ENCODE peak calls at places on chromosomes 16 and 17, in seven cellular contexts. X is K562, H is breast epithelium, E is stomach, M is spleen, A is Panc1, P is HCT116. Y is an unnamed sample.

GRCh38 chr17:8475820-8476219 is 40.1 kb downstream of the NDEL1 start:
- DNase-seq in X (no peak), H (no peak), E (no peak), M (no peak), A (no peak), P (no peak), Y (no peak)

GRCh38 chr17:80777274-80777673 is 214.4 kb upstream of the CHMP6 start:
- DNase-seq in X (no peak), H (no peak), E (no peak), M (no peak), A (no peak), P (no peak), Y (no peak)

GRCh38 chr16:55401036-55401435 is 77.0 kb downstream of the IRX6 start:
- DNase-seq in X (no peak), H (no peak), E (no peak), M (no peak), A (no peak), P (no peak), Y (no peak)

GRCh38 chr17:7475764-7476422 is 3.5 kb downstream of the ZBTB4 start:
- DNase-seq in X (no peak), H (no peak), E (no peak), M (peak; percentile 74), A (no peak), P (no peak), Y (no peak)

GRCh38 chr17:76091526-76092285 is 11.9 kb downstream of the EXOC7 start:
- DNase-seq in X (no peak), H (no peak), E (no peak), M (no peak), A (no peak), P (no peak), Y (no peak)

GRCh38 chr17:76013377-76013932 is 12.8 kb downstream of the CDK3 start:
- DNase-seq in X (no peak), H (no peak), E (no peak), M (no peak), A (no peak), P (no peak), Y (no peak)

GRCh38 chr17:38864636-38865398 is 5.0 kb upstream of the LASP1 start:
- DNase-seq in X (no peak), H (no peak), E (no peak), M (no peak), A (no peak), P (no peak), Y (no peak)

GRCh38 chr16:25626172-25626571 is 65.6 kb upstream of the HS3ST4 start:
- DNase-seq in X (no peak), H (no peak), E (no peak), M (no peak), A (no peak), P (no peak), Y (no peak)

GRCh38 chr16:719815-720506 is 985 bp upstream of the ANTKMT start:
- DNase-seq in X (no peak), H (no peak), E (no peak), M (no peak), A (no peak), P (no peak), Y (no peak)

GRCh38 chr17:9402590-9403199 is 172.9 kb downstream of the STX8 start:
- DNase-seq in X (no peak), H (no peak), E (no peak), M (no peak), A (no peak), P (peak; percentile 16), Y (no peak)

GRCh38 chr17:44417553-44417952 is 28.1 kb upstream of the ITGA2B start:
- DNase-seq in X (no peak), H (no peak), E (no peak), M (no peak), A (peak; percentile 41), P (peak; percentile 29), Y (no peak)

GRCh38 chr17:61007980-61008379 is 330.3 kb downstream of the BCAS3 start:
- DNase-seq in X (no peak), H (no peak), E (peak; percentile 25), M (no peak), A (no peak), P (no peak), Y (no peak)

GRCh38 chr16:6602401-6602800 is 730.2 kb upstream of the RBFOX1 start:
- DNase-seq in X (no peak), H (no peak), E (no peak), M (no peak), A (no peak), P (no peak), Y (no peak)

GRCh38 chr17:50542795-50543774 is 3.9 kb upstream of the SPATA20 start:
- DNase-seq in X (no peak), H (peak; percentile 71), E (peak; percentile 94), M (no peak), A (no peak), P (no peak), Y (peak; percentile 89)

GRCh38 chr16:9091867-9092281 is 430 bp downstream of the HAPSTR1 start:
- DNase-seq in X (no peak), H (no peak), E (peak; percentile 41), M (peak; percentile 94), A (no peak), P (no peak), Y (peak; percentile 16)

GRCh38 chr17:15368605-15369004 is 27.2 kb upstream of the TEKT3 start:
- DNase-seq in X (no peak), H (no peak), E (no peak), M (no peak), A (no peak), P (no peak), Y (no peak)

GRCh38 chr17:16820161-16820877 is 130.3 kb downstream of the CCDC144A start:
- DNase-seq in X (no peak), H (no peak), E (no peak), M (no peak), A (no peak), P (no peak), Y (peak; percentile 36)

DNA sequence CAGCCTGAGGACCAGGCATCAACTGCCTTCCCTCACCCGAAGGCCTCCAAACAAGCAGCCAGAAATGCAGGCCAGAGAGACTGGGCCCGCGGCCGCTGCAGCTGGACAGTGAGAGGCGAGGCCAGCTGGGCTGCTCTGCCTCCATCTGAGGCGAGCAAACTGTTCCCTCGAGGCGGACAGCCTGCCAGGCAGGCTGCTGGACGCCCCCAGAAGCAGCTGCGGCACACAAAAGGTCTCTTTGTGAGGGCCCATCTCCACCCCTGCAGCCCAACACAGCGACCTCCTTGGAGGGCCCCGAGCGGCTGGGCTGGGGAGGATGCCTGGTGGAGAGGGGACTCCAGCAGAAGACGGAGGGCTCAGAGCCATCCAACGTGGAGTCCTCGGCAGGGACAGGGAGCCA is 4.7 kb downstream of the CORO7 start:
- DNase-seq in X (no peak), H (no peak), E (no peak), M (peak; percentile 71), A (no peak), P (no peak), Y (no peak)
- H3K36me3 ChIP-seq in X (peaks cover 70% of the 10 kb centered on the region), H (no peaks in the 10 kb centered on the region), E (peaks cover 55% of the 10 kb centered on the region), M (no peaks in the 10 kb centered on the region), A (peaks cover 2% of the 10 kb centered on the region), P (no peaks in the 10 kb centered on the region), Y (no peaks in the 10 kb centered on the region)

DNA sequence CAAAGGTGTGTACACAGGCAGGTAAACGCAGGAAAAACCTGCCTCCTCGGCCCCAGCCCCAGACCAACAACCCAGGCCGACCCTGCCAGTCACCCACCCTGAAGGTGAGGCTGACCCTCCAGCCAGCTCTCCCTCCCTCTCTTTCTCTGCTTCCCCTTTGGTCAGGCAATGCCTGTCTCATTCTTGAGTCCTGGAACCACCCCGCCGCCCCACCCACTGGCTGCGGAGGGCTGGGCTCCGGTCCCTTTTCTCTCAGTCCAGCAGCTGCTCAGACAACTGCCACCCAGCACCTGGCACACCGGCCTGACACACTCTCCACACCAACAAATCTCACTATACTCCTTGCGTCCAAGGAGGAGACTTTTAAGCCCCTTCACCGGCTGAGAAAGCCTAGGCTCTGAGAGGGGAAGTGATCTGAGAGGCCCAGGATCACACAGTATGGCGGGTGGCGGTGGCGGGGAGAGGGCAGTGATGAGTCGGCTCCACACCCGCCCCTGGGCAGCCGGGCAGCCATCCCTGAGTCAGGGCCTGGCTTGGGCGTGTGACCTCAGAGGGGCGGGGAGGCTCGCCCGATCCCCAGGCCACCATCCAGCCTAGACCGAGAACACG is 687 bp downstream of the FLII start:
- DNase-seq in X (peak; percentile 27), H (peak; percentile 61), E (peak; percentile 75), M (peak; percentile 89), A (no peak), P (no peak), Y (peak; percentile 54)
- TF ChIP-seq POLR2AphosphoS5 in X (no peak), H (no peak), E (peak; percentile 31), M (peak; percentile 78), A (no peak), P (peak; percentile 64), Y (no peak)

GRCh38 chr16:51140112-51140511 is 11.0 kb downstream of the SALL1 start:
- DNase-seq in X (no peak), H (no peak), E (no peak), M (no peak), A (no peak), P (no peak), Y (no peak)
- H3K36me3 ChIP-seq in X (no peaks in the 10 kb centered on the region), H (no peaks in the 10 kb centered on the region), E (no peaks in the 10 kb centered on the region), M (no peaks in the 10 kb centered on the region), A (no peaks in the 10 kb centered on the region), P (no peaks in the 10 kb centered on the region), Y (no peaks in the 10 kb centered on the region)

GRCh38 chr17:73581379-73581778 is 62.9 kb downstream of the SDK2 start:
- DNase-seq in X (no peak), H (no peak), E (no peak), M (no peak), A (no peak), P (no peak), Y (no peak)

GRCh38 chr17:73582821-73583220 is 61.4 kb downstream of the SDK2 start:
- DNase-seq in X (no peak), H (no peak), E (no peak), M (no peak), A (no peak), P (no peak), Y (no peak)

GRCh38 chr17:73576556-73576955 is 67.7 kb downstream of the SDK2 start:
- DNase-seq in X (no peak), H (no peak), E (no peak), M (no peak), A (no peak), P (no peak), Y (no peak)

GRCh38 chr17:73584049-73584448 is 60.2 kb downstream of the SDK2 start:
- DNase-seq in X (no peak), H (no peak), E (no peak), M (no peak), A (no peak), P (no peak), Y (no peak)

GRCh38 chr17:73580311-73580710 is 63.9 kb downstream of the SDK2 start:
- DNase-seq in X (no peak), H (no peak), E (no peak), M (no peak), A (no peak), P (no peak), Y (no peak)
- TF ChIP-seq POLR2AphosphoS5 in X (no peak), H (no peak), E (no peak), M (no peak), A (no peak), P (no peak), Y (no peak)

GRCh38 chr17:41974658-41975057 is 8.1 kb downstream of the CNP start:
- DNase-seq in X (no peak), H (no peak), E (no peak), M (no peak), A (no peak), P (no peak), Y (no peak)
- H3K36me3 ChIP-seq in X (peaks cover 81% of the 10 kb centered on the region), H (no peaks in the 10 kb centered on the region), E (peaks cover 93% of the 10 kb centered on the region), M (no peaks in the 10 kb centered on the region), A (no peaks in the 10 kb centered on the region), P (peaks cover 40% of the 10 kb centered on the region), Y (no peaks in the 10 kb centered on the region)

Y was measured in prostate gland.